ENCODE peak calls at places on chromosomes 2 and 18, in ten cellular contexts. S is AG10803, Z is upper lobe of left lung, E is colonic mucosa, N is ovary, R is pancreas, Y is IMR-90, C is lower lobe of right lung, P is fibroblast of lung, L is heart left ventricle. M is an unnamed sample.
A peak's percentile ranks its signal among the peaks of the same experiment; 100 is the strongest.

GRCh38 chr2:40197121-40197520 is 254.8 kb downstream of the SLC8A1 start:
- DNase-seq in S (no peak), Z (no peak), E (no peak), N (no peak), R (no peak), Y (no peak), C (no peak), P (no peak), L (no peak), M (no peak)

GRCh38 chr2:138744709-138745108 is 35.5 kb downstream of the NXPH2 start:
- DNase-seq in S (no peak), Z (no peak), E (no peak), N (no peak), R (no peak), Y (no peak), C (no peak), P (no peak), L (no peak), M (no peak)

GRCh38 chr18:41391616-41392610 is 563.1 kb upstream of the PIK3C3 start:
- DNase-seq in S (peak; percentile 51), Z (peak; percentile 84), E (peak; percentile 25), N (no peak), R (peak; percentile 65), Y (peak; percentile 70), C (peak; percentile 45), P (peak; percentile 73), L (peak; percentile 59), M (no peak)

GRCh38 chr2:232522014-232522854 is 2.0 kb downstream of the PRSS56 start:
- DNase-seq in S (peak; percentile 11), Z (peak; percentile 96), E (peak; percentile 57), N (peak; percentile 64), R (peak; percentile 93), Y (no peak), C (peak; percentile 72), P (no peak), L (peak; percentile 52), M (no peak)

GRCh38 chr2:208872591-208872990 is 466.0 kb downstream of the PTH2R start:
- DNase-seq in S (no peak), Z (no peak), E (no peak), N (no peak), R (no peak), Y (no peak), C (no peak), P (no peak), L (no peak), M (no peak)

GRCh38 chr2:60070851-60071250 is 482.6 kb downstream of the BCL11A start:
- DNase-seq in S (no peak), Z (no peak), E (no peak), N (no peak), R (no peak), Y (no peak), C (no peak), P (no peak), L (no peak), M (no peak)

GRCh38 chr2:94873362-94874276 is 2.4 kb downstream of the TEKT4 start:
- DNase-seq in S (no peak), Z (peak; percentile 67), E (no peak), N (no peak), R (peak; percentile 46), Y (no peak), C (peak; percentile 34), P (no peak), L (peak; percentile 16), M (no peak)

GRCh38 chr2:182503886-182504285 is 77.0 kb upstream of the PDE1A start:
- DNase-seq in S (peak; percentile 53), Z (no peak), E (no peak), N (no peak), R (no peak), Y (peak; percentile 88), C (no peak), P (peak; percentile 54), L (no peak), M (no peak)

GRCh38 chr18:75524852-75525251 is 97.3 kb upstream of the SMIM21 start:
- DNase-seq in S (no peak), Z (no peak), E (no peak), N (no peak), R (no peak), Y (no peak), C (no peak), P (no peak), L (no peak), M (no peak)

GRCh38 chr2:185291035-185291647 is 447.5 kb upstream of the FSIP2 start:
- DNase-seq in S (peak; percentile 0), Z (no peak), E (peak; percentile 56), N (no peak), R (peak; percentile 66), Y (peak; percentile 10), C (no peak), P (peak; percentile 42), L (no peak), M (no peak)

GRCh38 chr2:201734111-201734510 is 35.7 kb upstream of the MPP4 start:
- DNase-seq in S (no peak), Z (no peak), E (no peak), N (no peak), R (no peak), Y (no peak), C (no peak), P (no peak), L (no peak), M (no peak)

GRCh38 chr2:109324859-109325258 is 195.9 kb downstream of the SH3RF3 start:
- DNase-seq in S (peak; percentile 99), Z (no peak), E (peak; percentile 40), N (peak; percentile 90), R (no peak), Y (peak; percentile 95), C (no peak), P (peak; percentile 97), L (peak; percentile 79), M (no peak)

GRCh38 chr2:178114462-178114861 is 2.2 kb downstream of the RBM45 start:
- DNase-seq in S (no peak), Z (no peak), E (no peak), N (no peak), R (no peak), Y (no peak), C (no peak), P (no peak), L (no peak), M (no peak)

GRCh38 chr18:57705861-57706590 is 84.4 kb upstream of the NARS1 start:
- DNase-seq in S (no peak), Z (no peak), E (peak; percentile 44), N (no peak), R (no peak), Y (no peak), C (no peak), P (no peak), L (no peak), M (peak; percentile 74)

GRCh38 chr2:85394976-85395375 is 15.2 kb downstream of the CAPG start:
- DNase-seq in S (no peak), Z (no peak), E (no peak), N (no peak), R (no peak), Y (no peak), C (no peak), P (no peak), L (no peak), M (no peak)

DNA sequence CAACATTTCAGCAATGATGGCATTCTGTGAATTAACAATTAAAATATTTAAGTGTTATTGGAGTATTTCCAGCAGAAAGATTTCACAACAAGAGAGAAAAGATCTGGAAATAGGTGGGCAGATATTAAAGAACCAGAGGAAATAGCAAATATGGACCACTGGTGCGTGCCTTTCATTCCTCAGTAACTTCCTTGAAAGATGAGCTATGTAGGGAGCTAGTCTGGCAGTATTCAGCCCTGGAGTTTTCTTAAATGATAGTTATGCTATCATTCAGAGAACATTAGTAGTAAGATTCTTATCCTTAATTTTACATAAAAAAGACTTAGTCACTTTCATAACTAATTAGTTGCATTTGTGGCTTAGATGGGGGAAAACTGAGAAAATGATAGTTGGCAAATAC is 41.5 kb downstream of the TANC1 start:
- DNase-seq in S (peak; percentile 41), Z (no peak), E (no peak), N (no peak), R (no peak), Y (peak; percentile 16), C (no peak), P (no peak), L (no peak), M (no peak)
- H3K4me3 ChIP-seq in S (no peak overlapping the region), Z (no peak overlapping the region), E (no peak overlapping the region), N (no peak overlapping the region), R (no peak overlapping the region), Y (no peak overlapping the region), C (no peak overlapping the region), P (no peak overlapping the region), L (no peak overlapping the region), M (no peak overlapping the region)

GRCh38 chr2:163887182-163887581 is 151.4 kb upstream of the FIGN start:
- DNase-seq in S (no peak), Z (no peak), E (no peak), N (no peak), R (no peak), Y (no peak), C (no peak), P (no peak), L (no peak), M (no peak)
- TF ChIP-seq CTCF in S (no peak), Z (peak; percentile 24), E (no peak), N (no peak), R (peak; percentile 15), Y (peak; percentile 4), C (no peak), P (no peak), L (no peak), M (no peak)

GRCh38 chr18:45167109-45167551 is 448.1 kb upstream of the SLC14A2 start:
- DNase-seq in S (peak; percentile 70), Z (no peak), E (no peak), N (no peak), R (no peak), Y (peak; percentile 44), C (no peak), P (peak; percentile 69), L (no peak), M (peak; percentile 58)

GRCh38 chr18:45169610-45170009 is 445.7 kb upstream of the SLC14A2 start:
- DNase-seq in S (peak; percentile 95), Z (no peak), E (no peak), N (peak; percentile 58), R (no peak), Y (peak; percentile 90), C (no peak), P (peak; percentile 92), L (peak; percentile 42), M (no peak)

GRCh38 chr18:45167631-45168225 is 447.5 kb upstream of the SLC14A2 start:
- DNase-seq in S (peak; percentile 73), Z (no peak), E (no peak), N (no peak), R (no peak), Y (peak; percentile 80), C (no peak), P (peak; percentile 87), L (no peak), M (no peak)

GRCh38 chr18:45166341-45167108 is 448.8 kb upstream of the SLC14A2 start:
- DNase-seq in S (peak; percentile 99), Z (no peak), E (peak; percentile 51), N (no peak), R (no peak), Y (peak; percentile 80), C (no peak), P (peak; percentile 93), L (no peak), M (peak; percentile 94)

GRCh38 chr18:45168883-45169585 is 446.2 kb upstream of the SLC14A2 start:
- DNase-seq in S (peak; percentile 92), Z (no peak), E (no peak), N (no peak), R (no peak), Y (peak; percentile 73), C (no peak), P (peak; percentile 82), L (no peak), M (no peak)
- H3K4me3 ChIP-seq in S (no peak overlapping the region), Z (no peak overlapping the region), E (no peak overlapping the region), N (no peak overlapping the region), R (no peak overlapping the region), Y (no peak overlapping the region), C (no peak overlapping the region), P (no peak overlapping the region), L (no peak overlapping the region), M (no peak overlapping the region)

GRCh38 chr2:169260246-169260645 is 102.1 kb downstream of the LRP2 start:
- DNase-seq in S (no peak), Z (no peak), E (no peak), N (no peak), R (no peak), Y (no peak), C (no peak), P (no peak), L (no peak), M (no peak)
- TF ChIP-seq CTCF in S (no peak), Z (no peak), E (no peak), N (no peak), R (no peak), Y (no peak), C (no peak), P (no peak), L (no peak), M (no peak)

M was measured in LNCaP clone FGC.